ENCODE peak calls at places on chromosomes 1 and 21, in ten cellular contexts. Q is stimulated activated CD8-positive, alpha-beta memory T cell treated with anti-CD3 and anti-CD28 coated beads, Interleukin-15, amount 100 ng/mL, for 24 hours; M is NCI-H460; H is stimulated activated CD4-positive, alpha-beta T cell treated with anti-CD3 and anti-CD28 coated beads, Interleukin-2, amount 100 ng/mL, for 48 hours; L is A549; X is lower leg skin; F is CD8-positive, alpha-beta memory T cell; T is cardiac septum; I is pancreas; D is T-cell. U is an unnamed sample.
A peak's percentile ranks its signal among the peaks of the same experiment; 100 is the strongest.

GRCh38 chr1:17632541-17633193 is 93.2 kb downstream of the ARHGEF10L start:
- DNase-seq in X (no peak), I (no peak), F (no peak), M (no peak), L (peak; percentile 23), T (no peak), H (no peak), D (no peak), Q (no peak), U (no peak)

GRCh38 chr21:44752701-44753235 is 41.4 kb upstream of the TSPEAR start:
- DNase-seq in I (no peak), F (no peak), T (no peak), X (no peak), Q (no peak), M (no peak), H (no peak), D (no peak), L (no peak), U (no peak)

GRCh38 chr1:95496307-95496706 is 262.3 kb downstream of the RWDD3 start:
- DNase-seq in F (no peak), I (no peak), M (no peak), X (no peak), D (no peak), Q (no peak), H (no peak), T (no peak), L (no peak), U (no peak)

GRCh38 chr1:42141978-42142377 is 11.2 kb upstream of the GUCA2B start:
- DNase-seq in L (no peak), M (no peak), I (no peak), D (no peak), X (peak; percentile 52), H (no peak), T (no peak), F (no peak), Q (no peak), U (no peak)

GRCh38 chr1:223102797-223103533 is 40.1 kb downstream of the TLR5 start:
- DNase-seq in M (no peak), X (peak; percentile 73), F (no peak), L (no peak), T (no peak), Q (no peak), I (peak; percentile 72), H (no peak), D (no peak), U (no peak)

GRCh38 chr1:1183221-1183747 is 9.6 kb downstream of the TTLL10 start:
- DNase-seq in F (peak; percentile 0), L (no peak), X (no peak), M (no peak), T (no peak), Q (no peak), D (no peak), H (no peak), I (no peak), U (no peak)

GRCh38 chr1:24903955-24904730 is 25.9 kb downstream of the RUNX3 start:
- DNase-seq in I (no peak), F (no peak), D (no peak), Q (no peak), X (peak; percentile 81), H (no peak), L (no peak), T (peak; percentile 65), M (no peak), U (no peak)

GRCh38 chr1:78061825-78062523 is 16.2 kb downstream of the GIPC2 start:
- DNase-seq in D (no peak), F (no peak), Q (no peak), T (no peak), M (no peak), I (no peak), X (no peak), H (no peak), L (no peak), U (no peak)

GRCh38 chr1:173476664-173477285 is 360 bp upstream of the PRDX6 start:
- DNase-seq in D (peak; percentile 81), X (peak; percentile 98), H (peak; percentile 80), L (peak; percentile 91), T (peak; percentile 96), Q (peak; percentile 69), I (peak; percentile 88), M (peak; percentile 92), F (peak; percentile 78), U (peak; percentile 91)

GRCh38 chr21:42080788-42081083 is 9.6 kb downstream of the UMODL1 start:
- DNase-seq in F (no peak), Q (no peak), L (no peak), D (no peak), X (no peak), M (no peak), I (no peak), T (no peak), H (no peak), U (peak; percentile 79)

GRCh38 chr1:8533124-8533523 is 215.2 kb downstream of the SLC45A1 start:
- DNase-seq in X (no peak), T (no peak), I (no peak), D (no peak), Q (no peak), L (no peak), M (no peak), F (no peak), H (no peak), U (no peak)

GRCh38 chr1:99441234-99442095 is 177.2 kb downstream of the PLPPR4 start:
- DNase-seq in T (no peak), L (no peak), Q (no peak), F (no peak), H (no peak), I (no peak), D (no peak), X (no peak), M (no peak), U (peak; percentile 6)

GRCh38 chr1:32685498-32685897 is 17.1 kb downstream of the SYNC start:
- DNase-seq in Q (no peak), L (no peak), M (no peak), D (no peak), X (no peak), I (no peak), H (no peak), T (no peak), F (no peak), U (no peak)

GRCh38 chr1:2961661-2962060 is 59.6 kb upstream of the ACTRT2 start:
- DNase-seq in M (no peak), D (no peak), L (no peak), H (no peak), Q (no peak), T (no peak), X (no peak), F (no peak), I (no peak), U (no peak)

GRCh38 chr1:43233631-43234030 is 36.2 kb upstream of the TMEM125 start:
- DNase-seq in Q (no peak), I (no peak), M (no peak), F (no peak), L (no peak), X (no peak), H (no peak), T (no peak), D (no peak), U (no peak)

GRCh38 chr1:109863699-109864062 is 47.0 kb upstream of the CSF1 start:
- DNase-seq in T (no peak), D (no peak), I (no peak), F (no peak), H (no peak), X (no peak), Q (no peak), M (no peak), L (no peak), U (peak; percentile 20)

GRCh38 chr1:204075116-204075636 is 2.3 kb downstream of the SOX13 start:
- DNase-seq in H (no peak), Q (no peak), D (no peak), T (no peak), I (no peak), X (no peak), F (no peak), M (no peak), L (no peak), U (no peak)